ENCODE peak calls at places on chromosomes 11 and 22, in five cellular contexts. Q, K, Y, F and B are unnamed samples.

GRCh38 chr11:130480721-130481140 is 32.3 kb downstream of the ADAMTS15 start:
- DNase-seq in Y (no peak), F (no peak), Q (no peak), K (peak), B (no peak)

GRCh38 chr11:110903378-110903777 is 191.1 kb upstream of the ARHGAP20 start:
- DNase-seq in K (no peak), Y (no peak), F (no peak), Q (no peak), B (no peak)

GRCh38 chr22:47059701-47060161 is 297.3 kb downstream of the TBC1D22A start:
- DNase-seq in F (no peak), Q (no peak), K (no peak), Y (no peak), B (peak)

GRCh38 chr11:1845571-1846452 is 7.0 kb downstream of the TNNI2 start:
- DNase-seq in F (no peak), Y (no peak), Q (no peak), K (no peak), B (no peak)

GRCh38 chr11:124970925-124971324 is 16.9 kb downstream of the CCDC15 start:
- DNase-seq in Y (no peak), K (peak), F (no peak), Q (no peak), B (no peak)

GRCh38 chr22:33013531-33014162 is 44.5 kb downstream of the SYN3 start:
- DNase-seq in Q (no peak), Y (no peak), F (no peak), K (no peak), B (no peak)

GRCh38 chr11:77094841-77095365 is 7.7 kb upstream of the OMP start:
- DNase-seq in Q (no peak), Y (no peak), F (no peak), K (no peak), B (no peak)

GRCh38 chr11:6457581-6458320 is 16.0 kb downstream of the TRIM3 start:
- DNase-seq in Y (no peak), F (no peak), K (no peak), Q (no peak), B (no peak)

GRCh38 chr11:124872741-124873140 is 7.5 kb downstream of the ROBO3 start:
- DNase-seq in Y (no peak), Q (no peak), F (no peak), K (no peak), B (no peak)

GRCh38 chr11:62560566-62561103 is 13.1 kb downstream of the EEF1G start:
- DNase-seq in K (peak), Y (peak), F (peak), Q (peak), B (no peak)

GRCh38 chr11:70644343-70645060 is 246.2 kb downstream of the CTTN start:
- DNase-seq in Q (no peak), K (no peak), Y (no peak), F (no peak), B (no peak)

GRCh38 chr11:15972838-15973237 is 383.5 kb downstream of the SOX6 start:
- DNase-seq in Y (no peak), K (no peak), F (no peak), Q (no peak), B (no peak)

GRCh38 chr22:50544078-50544745 is 1.5 kb upstream of the KLHDC7B start:
- DNase-seq in Q (peak), F (peak), Y (peak), K (peak), B (no peak)

GRCh38 chr11:82937554-82937953 is 36.0 kb downstream of the DDIAS start:
- DNase-seq in K (no peak), Q (no peak), F (no peak), Y (no peak), B (no peak)

GRCh38 chr11:84019576-84020194 is 733.5 kb upstream of the CCDC90B start:
- DNase-seq in F (no peak), K (peak), Y (no peak), Q (no peak), B (no peak)

GRCh38 chr22:39263626-39264025 is 18.8 kb upstream of the PDGFB start:
- DNase-seq in K (no peak), F (no peak), Q (no peak), Y (no peak), B (no peak)

GRCh38 chr11:74462631-74463030 is 4.7 kb downstream of the KCNE3 start:
- DNase-seq in F (no peak), K (no peak), Y (peak), Q (no peak), B (no peak)

GRCh38 chr11:74739546-74740270 is 8.5 kb upstream of the CHRDL2 start:
- DNase-seq in K (peak), F (no peak), Q (peak), Y (no peak), B (peak)

GRCh38 chr11:106585061-106585460 is 433.2 kb downstream of the GUCY1A2 start:
- DNase-seq in Q (no peak), K (peak), Y (no peak), F (no peak), B (no peak)

GRCh38 chr22:30127749-30128166 is 47.5 kb downstream of the HORMAD2 start:
- DNase-seq in F (no peak), Q (no peak), Y (no peak), K (peak), B (no peak)

GRCh38 chr22:49929553-49929979 is 11.1 kb downstream of the CRELD2 start:
- DNase-seq in Q (peak), F (peak), Y (no peak), K (peak), B (peak)

GRCh38 chr11:45872513-45873356 is 12.7 kb upstream of the MAPK8IP1 start:
- DNase-seq in Q (peak), K (peak), Y (no peak), F (no peak), B (no peak)

GRCh38 chr11:44784438-44784760 is 57.6 kb downstream of the TSPAN18 start:
- DNase-seq in Q (no peak), K (no peak), F (no peak), Y (no peak), B (no peak)